ENCODE peak calls at places on chromosomes 2 and 18, in seven cellular contexts. L is endothelial cell; H is retinal pigment epithelial cell; P is CD8-positive, alpha-beta T cell; K is neural progenitor cell; Y is heart left ventricle; R is upper lobe of left lung. N is an unnamed sample.

GRCh38 chr2:65417509-65418085 is 14.8 kb downstream of the SPRED2 start:
- DNase-seq in L (no peak), H (no peak), P (no peak), K (no peak), Y (no peak), R (no peak), N (no peak)

GRCh38 chr2:46066591-46066990 is 230.6 kb upstream of the EPAS1 start:
- DNase-seq in L (no peak), H (no peak), P (no peak), K (no peak), Y (no peak), R (no peak), N (no peak)

GRCh38 chr2:20182241-20182931 is 42.5 kb downstream of the SDC1 start:
- DNase-seq in L (no peak), H (no peak), P (no peak), K (no peak), Y (no peak), R (no peak), N (no peak)

GRCh38 chr2:117087565-117088291 is 726.8 kb upstream of the DDX18 start:
- DNase-seq in L (no peak), H (peak; percentile 43), P (no peak), K (peak; percentile 76), Y (no peak), R (no peak), N (no peak)

GRCh38 chr2:7020468-7020867 is 103.3 kb downstream of the RNF144A start:
- DNase-seq in L (no peak), H (no peak), P (no peak), K (no peak), Y (no peak), R (peak; percentile 48), N (no peak)

GRCh38 chr2:26514045-26514444 is 36.1 kb upstream of the OTOF start:
- DNase-seq in L (no peak), H (no peak), P (no peak), K (no peak), Y (no peak), R (no peak), N (no peak)

GRCh38 chr2:147433822-147434221 is 411.0 kb upstream of the ACVR2A start:
- DNase-seq in L (no peak), H (no peak), P (no peak), K (no peak), Y (no peak), R (no peak), N (no peak)

GRCh38 chr2:120940726-120941256 is 205.1 kb downstream of the GLI2 start:
- DNase-seq in L (no peak), H (no peak), P (no peak), K (no peak), Y (no peak), R (peak; percentile 64), N (no peak)

GRCh38 chr2:46239175-46239846 is 57.9 kb upstream of the EPAS1 start:
- DNase-seq in L (no peak), H (no peak), P (no peak), K (no peak), Y (no peak), R (no peak), N (no peak)

GRCh38 chr2:229376866-229377265 is 105.8 kb upstream of the PID1 start:
- DNase-seq in L (no peak), H (no peak), P (no peak), K (no peak), Y (no peak), R (no peak), N (no peak)

GRCh38 chr2:109139844-109140396 is 10.9 kb downstream of the SH3RF3 start:
- DNase-seq in L (no peak), H (no peak), P (no peak), K (no peak), Y (no peak), R (no peak), N (no peak)

GRCh38 chr18:70641156-70641775 is 352.4 kb downstream of the SOCS6 start:
- DNase-seq in L (no peak), H (no peak), P (no peak), K (no peak), Y (no peak), R (peak; percentile 4), N (no peak)

GRCh38 chr2:127218843-127219715 is 1.0 kb downstream of the CYP27C1 start:
- DNase-seq in L (peak; percentile 48), H (no peak), P (no peak), K (peak; percentile 69), Y (no peak), R (peak; percentile 80), N (peak; percentile 15)

GRCh38 chr2:228917195-228917594 is 353.9 kb downstream of the PID1 start:
- DNase-seq in L (no peak), H (no peak), P (no peak), K (no peak), Y (no peak), R (no peak), N (no peak)

GRCh38 chr2:173874899-173875247 is 90.3 kb downstream of the SP3 start:
- DNase-seq in L (no peak), H (no peak), P (no peak), K (no peak), Y (no peak), R (no peak), N (no peak)

GRCh38 chr2:160087854-160088745 is 25.7 kb upstream of the PLA2R1 start:
- DNase-seq in L (no peak), H (no peak), P (no peak), K (peak; percentile 20), Y (no peak), R (no peak), N (peak; percentile 33)

GRCh38 chr18:5582054-5582453 is 38.3 kb upstream of the EPB41L3 start:
- DNase-seq in L (no peak), H (no peak), P (no peak), K (peak; percentile 57), Y (no peak), R (no peak), N (no peak)

GRCh38 chr2:237474931-237475703 is 11.9 kb upstream of the MLPH start:
- DNase-seq in L (peak; percentile 88), H (no peak), P (peak; percentile 79), K (peak; percentile 92), Y (peak; percentile 87), R (peak; percentile 97), N (peak; percentile 83)

GRCh38 chr2:222318026-222318711 is 19.4 kb upstream of the PAX3 start:
- DNase-seq in L (peak; percentile 82), H (peak; percentile 26), P (no peak), K (peak; percentile 92), Y (no peak), R (peak; percentile 94), N (peak; percentile 83)

GRCh38 chr2:161988589-161988988 is 85.4 kb downstream of the DPP4 start:
- DNase-seq in L (peak; percentile 10), H (no peak), P (no peak), K (peak; percentile 29), Y (no peak), R (no peak), N (no peak)

GRCh38 chr2:41222593-41222992 is 770.7 kb upstream of the SLC8A1 start:
- DNase-seq in L (no peak), H (no peak), P (no peak), K (peak; percentile 29), Y (no peak), R (no peak), N (no peak)

GRCh38 chr2:47014564-47015051 is 99.0 kb upstream of the MCFD2 start:
- DNase-seq in L (no peak), H (no peak), P (no peak), K (no peak), Y (no peak), R (no peak), N (no peak)

GRCh38 chr2:202660796-202661195 is 26.0 kb downstream of the FAM117B start:
- DNase-seq in L (no peak), H (no peak), P (no peak), K (no peak), Y (no peak), R (no peak), N (no peak)

GRCh38 chr18:75172299-75173124 is 36.4 kb downstream of the PTGR3 start:
- DNase-seq in L (no peak), H (no peak), P (no peak), K (no peak), Y (no peak), R (no peak), N (no peak)

GRCh38 chr18:75173758-75174157 is 35.2 kb downstream of the PTGR3 start:
- DNase-seq in L (no peak), H (no peak), P (no peak), K (no peak), Y (no peak), R (no peak), N (no peak)

GRCh38 chr18:75170022-75170789 is 38.7 kb downstream of the PTGR3 start:
- DNase-seq in L (no peak), H (no peak), P (no peak), K (no peak), Y (peak; percentile 62), R (peak; percentile 82), N (no peak)

GRCh38 chr18:75170916-75171315 is 38.0 kb downstream of the PTGR3 start:
- DNase-seq in L (no peak), H (no peak), P (no peak), K (no peak), Y (peak; percentile 54), R (no peak), N (no peak)

DNA sequence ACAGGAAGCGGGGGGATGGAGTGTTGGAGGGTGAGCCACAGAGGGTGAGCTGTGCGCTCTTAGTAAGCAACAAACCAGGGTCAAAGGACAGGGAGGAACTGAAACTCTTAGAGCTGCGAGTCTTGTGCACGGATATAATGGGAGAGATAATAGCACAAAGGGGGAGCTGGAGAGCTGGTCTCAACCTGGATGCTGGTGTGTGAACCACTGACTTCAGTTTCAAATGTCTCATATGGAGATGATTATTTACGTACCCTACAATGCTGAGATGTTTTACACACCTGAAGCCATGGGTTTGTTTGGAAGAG is 35.9 kb downstream of the PTGR3 start:
- DNase-seq in L (no peak), H (no peak), P (no peak), K (peak; percentile 32), Y (no peak), R (no peak), N (no peak)
- TF ChIP-seq CTCF in L (no peak), H (no peak), P (no peak), K (peak; percentile 30), Y (peak; percentile 22), R (no peak), N (no peak)

DNA sequence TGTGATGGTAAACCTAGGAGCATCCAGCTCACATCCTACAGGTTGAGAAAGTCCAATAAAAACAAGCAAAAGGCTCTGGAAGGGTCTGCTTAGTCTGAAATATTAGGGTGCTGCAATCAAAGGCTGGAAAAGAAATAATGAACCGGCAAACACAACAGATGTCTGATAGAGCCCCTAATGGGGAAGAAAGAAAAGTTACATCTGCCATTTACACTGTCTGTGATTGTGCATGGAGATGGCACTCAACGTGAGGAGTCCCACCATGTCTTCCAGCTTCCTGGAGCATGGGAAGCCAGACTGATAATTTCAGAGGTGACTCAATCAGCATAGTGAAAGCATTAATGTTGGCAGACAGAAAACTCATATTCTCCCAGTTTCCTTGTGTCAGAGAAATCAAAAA is 307.8 kb downstream of the EPHA4 start:
- DNase-seq in L (no peak), H (no peak), P (no peak), K (no peak), Y (no peak), R (no peak), N (no peak)
- TF ChIP-seq CTCF in L (no peak), H (no peak), P (no peak), K (peak; percentile 26), Y (no peak), R (no peak), N (no peak)

GRCh38 chr18:11362856-11363255 is 213.5 kb upstream of the PIEZO2 start:
- DNase-seq in L (no peak), H (no peak), P (no peak), K (no peak), Y (no peak), R (no peak), N (no peak)
- TF ChIP-seq CTCF in L (no peak), H (no peak), P (no peak), K (no peak), Y (no peak), R (no peak), N (no peak)

GRCh38 chr2:177717831-177718618 is 325.5 kb downstream of the AGPS start:
- DNase-seq in L (no peak), H (no peak), P (no peak), K (no peak), Y (no peak), R (no peak), N (no peak)
- TF ChIP-seq CTCF in L (peak; percentile 30), H (peak; percentile 26), P (no peak), K (peak; percentile 40), Y (peak; percentile 32), R (no peak), N (peak; percentile 29)

N was measured in Caco-2.